ENCODE peak calls at places on chromosomes 1 and 21, in six cellular contexts. I, B, W, Z, H and N are unnamed samples. For H3K36me3, the result is how much of the 10 kb centered on the place peaks cover.

GRCh38 chr1:28666806-28667205 is 1.8 kb upstream of the GMEB1 start:
- DNase-seq in W (no peak), H (no peak), Z (no peak), B (no peak), I (no peak), N (no peak)

GRCh38 chr1:188517139-188517538 is 1688.4 kb downstream of the PLA2G4A start:
- DNase-seq in H (no peak), I (no peak), Z (no peak), B (no peak), W (no peak), N (no peak)

GRCh38 chr1:210360852-210361477 is 32.3 kb downstream of the HHAT start:
- DNase-seq in Z (peak), B (no peak), I (no peak), H (no peak), W (no peak), N (no peak)

GRCh38 chr1:243734311-243734700 is 115.7 kb downstream of the AKT3 start:
- DNase-seq in Z (peak), I (no peak), H (no peak), B (no peak), W (no peak), N (no peak)

GRCh38 chr1:117598489-117598888 is 7.4 kb upstream of the TENT5C start:
- DNase-seq in Z (no peak), I (no peak), H (no peak), B (no peak), W (no peak), N (no peak)

GRCh38 chr1:82124987-82125638 is 324.4 kb downstream of the ADGRL2 start:
- DNase-seq in B (no peak), I (no peak), Z (no peak), W (no peak), H (no peak), N (no peak)

GRCh38 chr21:43278766-43279577 is 110.2 kb downstream of the CRYAA start:
- DNase-seq in I (no peak), H (no peak), W (peak), B (no peak), Z (no peak), N (no peak)

GRCh38 chr1:55071477-55071876 is 32.1 kb downstream of the PCSK9 start:
- DNase-seq in I (no peak), H (no peak), Z (peak), B (no peak), W (no peak), N (no peak)

GRCh38 chr21:44869860-44870747 is 3.4 kb downstream of the PTTG1IP start:
- DNase-seq in Z (peak), B (peak), H (no peak), I (no peak), W (no peak), N (no peak)

GRCh38 chr1:208178091-208178529 is 66.1 kb downstream of the PLXNA2 start:
- DNase-seq in B (no peak), Z (no peak), I (no peak), W (no peak), H (no peak), N (no peak)

GRCh38 chr1:93015590-93015989 is 54.3 kb upstream of the DIPK1A start:
- DNase-seq in W (no peak), B (no peak), H (no peak), I (no peak), Z (peak), N (no peak)

GRCh38 chr1:154865442-154866256 is 4.4 kb downstream of the KCNN3 start:
- DNase-seq in W (no peak), Z (no peak), B (no peak), H (no peak), I (no peak), N (no peak)

GRCh38 chr1:213247038-213247437 is 196.0 kb downstream of the RPS6KC1 start:
- DNase-seq in Z (no peak), H (no peak), I (no peak), W (no peak), B (no peak), N (no peak)

GRCh38 chr1:59682405-59683080 is 132.2 kb upstream of the HOOK1 start:
- DNase-seq in B (no peak), I (no peak), H (no peak), W (no peak), Z (peak), N (no peak)

GRCh38 chr1:236844499-236845271 is 49.6 kb downstream of the MTR start:
- DNase-seq in B (no peak), I (no peak), Z (peak), W (no peak), H (no peak), N (no peak)

GRCh38 chr1:248823517-248824001 is 2.2 kb downstream of the SH3BP5L start:
- DNase-seq in H (no peak), Z (peak), I (no peak), B (no peak), W (no peak), N (no peak)
- H3K4me3 ChIP-seq in H (peak), Z (peak), I (no peak), B (peak), W (no peak), N (no peak)

GRCh38 chr1:160340866-160341265 is 2.2 kb downstream of the COPA start:
- DNase-seq in W (no peak), I (no peak), Z (no peak), B (no peak), H (no peak), N (no peak)

GRCh38 chr1:160342953-160343869 is at the start of the genes COPA and NCSTN:
- DNase-seq in I (peak), H (peak), Z (peak), W (peak), B (peak), N (peak)

GRCh38 chr1:160342520-160342919 is 530 bp downstream of the COPA start:
- DNase-seq in B (no peak), Z (no peak), I (no peak), H (no peak), W (no peak), N (no peak)

GRCh38 chr1:160338580-160338979 is 4.5 kb downstream of the COPA start:
- DNase-seq in B (no peak), H (no peak), I (no peak), Z (no peak), W (no peak), N (no peak)

DNA sequence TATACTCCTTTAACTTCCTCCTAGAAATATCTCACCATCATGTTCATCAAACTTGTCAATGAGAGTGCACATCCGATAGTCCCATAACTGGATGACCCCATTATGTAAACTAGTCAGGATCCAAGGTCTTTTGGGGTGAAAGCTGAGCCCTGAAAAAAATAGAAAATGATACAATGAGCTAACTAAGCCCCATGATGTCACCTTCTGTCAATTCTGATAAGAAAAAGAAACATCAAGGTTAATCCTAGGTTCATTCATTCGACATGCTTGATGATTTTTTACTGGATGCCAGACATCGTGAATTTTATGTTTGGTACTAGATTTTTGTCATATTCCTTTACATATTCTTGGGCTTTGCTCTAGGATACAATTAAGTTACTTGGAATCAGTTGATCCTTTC is 2.9 kb downstream of the COPA start:
- DNase-seq in I (no peak), B (no peak), H (no peak), W (no peak), Z (no peak), N (no peak)
- H3K36me3 ChIP-seq in I (under half), B (under half), H (under half), W (under half), Z (under half), N (under half)

DNA sequence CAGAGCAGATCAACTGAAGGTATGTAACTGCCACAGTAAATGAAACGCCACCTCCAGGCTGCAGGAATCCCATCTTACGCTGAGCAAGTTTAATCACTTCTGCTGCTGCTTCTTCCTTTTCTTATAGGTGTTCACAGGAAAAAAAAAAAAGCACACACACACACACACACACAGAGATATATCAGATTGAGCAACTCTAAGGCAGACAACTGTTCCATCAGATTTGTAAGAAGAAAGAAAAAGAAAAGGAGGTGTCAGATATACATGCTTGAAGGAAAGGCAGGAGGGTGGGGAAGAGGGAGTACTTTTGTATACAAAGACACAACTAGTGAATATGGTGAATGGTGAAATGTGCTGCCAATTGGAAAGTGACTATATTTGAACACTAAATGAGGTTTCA is 28.6 kb downstream of the DSTYK start:
- DNase-seq in B (no peak), Z (no peak), H (no peak), I (no peak), W (no peak), N (no peak)
- H3K4me3 ChIP-seq in B (no peak), Z (no peak), H (no peak), I (no peak), W (no peak), N (no peak)

GRCh38 chr1:169387383-169387782 is 19.4 kb downstream of the BLZF1 start:
- DNase-seq in I (no peak), B (no peak), W (no peak), H (no peak), Z (no peak), N (no peak)
- H3K36me3 ChIP-seq in I (half or more), B (under half), W (under half), H (under half), Z (under half), N (under half)

GRCh38 chr1:200306954-200307754 is 102.7 kb downstream of the ZNF281 start:
- DNase-seq in W (no peak), Z (peak), B (no peak), H (peak), I (no peak), N (peak)
- H3K4me3 ChIP-seq in W (no peak), Z (no peak), B (no peak), H (no peak), I (no peak), N (peak)

GRCh38 chr1:227489572-227489971 is 73.8 kb upstream of the ZNF678 start:
- DNase-seq in B (no peak), H (no peak), I (no peak), W (no peak), Z (no peak), N (no peak)

GRCh38 chr1:227490001-227490400 is 73.4 kb upstream of the ZNF678 start:
- DNase-seq in B (no peak), I (no peak), W (no peak), H (no peak), Z (no peak), N (no peak)

GRCh38 chr1:227490478-227490877 is 72.9 kb upstream of the ZNF678 start:
- DNase-seq in Z (no peak), B (no peak), W (no peak), I (no peak), H (no peak), N (no peak)

GRCh38 chr1:227486559-227486958 is 76.8 kb upstream of the ZNF678 start:
- DNase-seq in Z (no peak), B (no peak), W (no peak), H (peak), I (no peak), N (no peak)

GRCh38 chr1:227487606-227488005 is 75.8 kb upstream of the ZNF678 start:
- DNase-seq in Z (no peak), H (no peak), W (no peak), B (no peak), I (no peak), N (no peak)
- H3K36me3 ChIP-seq in Z (under half), H (under half), W (under half), B (under half), I (under half), N (under half)